ENCODE peak calls at places on chromosome 16, in four cellular contexts. U is H9, J is IMR-90, N is H1. B is an unnamed sample.

GRCh38 chr16:81517630-81518438 is 73.2 kb downstream of the CMIP start:
- DNase-seq in N (no peak), J (peak), U (no peak), B (peak)

GRCh38 chr16:73213761-73214480 is 166.0 kb upstream of the ZFHX3 start:
- DNase-seq in N (no peak), U (no peak), J (peak), B (no peak)

GRCh38 chr16:86513471-86514277 is 3.3 kb downstream of the FOXF1 start:
- DNase-seq in U (no peak), N (no peak), J (no peak), B (peak)

GRCh38 chr16:77359065-77359502 is 75.8 kb downstream of the ADAMTS18 start:
- DNase-seq in J (peak), N (no peak), U (no peak), B (no peak)

GRCh38 chr16:88703486-88704309 is 2.5 kb downstream of the RNF166 start:
- DNase-seq in U (no peak), N (no peak), J (no peak), B (no peak)

GRCh38 chr16:8505327-8505991 is 84.9 kb downstream of the TMEM114 start:
- DNase-seq in U (no peak), N (no peak), J (no peak), B (peak)

GRCh38 chr16:55662641-55663040 is 6.9 kb downstream of the SLC6A2 start:
- DNase-seq in J (no peak), U (no peak), N (no peak), B (peak)

GRCh38 chr16:86389566-86390328 is 120.6 kb upstream of the FOXF1 start:
- DNase-seq in J (no peak), U (no peak), N (no peak), B (no peak)

GRCh38 chr16:86455116-86455515 is 55.2 kb upstream of the FOXF1 start:
- DNase-seq in N (no peak), U (no peak), J (peak), B (no peak)

GRCh38 chr16:86533942-86534341 is 21.1 kb downstream of the MTHFSD start:
- DNase-seq in N (no peak), J (no peak), U (no peak), B (no peak)

GRCh38 chr16:31219154-31219741 is 2.3 kb upstream of the PYDC1 start:
- DNase-seq in J (no peak), U (no peak), N (no peak), B (no peak)

GRCh38 chr16:66044616-66045015 is 321.9 kb upstream of the CDH5 start:
- DNase-seq in J (no peak), U (no peak), N (no peak), B (no peak)

GRCh38 chr16:47142469-47143328 is 1.0 kb downstream of the NETO2 start:
- DNase-seq in U (peak), N (no peak), J (peak), B (peak)

GRCh38 chr16:67892375-67892774 is 679 bp upstream of the PSKH1 start:
- DNase-seq in J (no peak), U (no peak), N (no peak), B (no peak)

GRCh38 chr16:83438326-83438725 is 369.5 kb upstream of the HSBP1 start:
- DNase-seq in U (no peak), N (no peak), J (no peak), B (no peak)

GRCh38 chr16:73033271-73033998 is 14.5 kb downstream of the ZFHX3 start:
- DNase-seq in U (peak), N (no peak), J (no peak), B (peak)

GRCh38 chr16:58709338-58709737 is 24.8 kb upstream of the SLC38A7 start:
- DNase-seq in U (no peak), J (no peak), N (no peak), B (no peak)

GRCh38 chr16:87602005-87602790 is at the start of gene JPH3:
- DNase-seq in J (no peak), U (peak), N (peak), B (peak)

GRCh38 chr16:27639588-27640276 is 89.8 kb downstream of the KATNIP start:
- DNase-seq in U (peak), J (peak), N (no peak), B (peak)

GRCh38 chr16:17296412-17296811 is 174.3 kb downstream of the XYLT1 start:
- DNase-seq in U (no peak), N (no peak), J (no peak), B (peak)

GRCh38 chr16:77514500-77515225 is 79.8 kb upstream of the ADAMTS18 start:
- DNase-seq in N (no peak), U (no peak), J (no peak), B (no peak)

GRCh38 chr16:81189100-81189664 is 49.3 kb upstream of the BCO1 start:
- DNase-seq in N (no peak), J (peak), U (no peak), B (no peak)

DNA sequence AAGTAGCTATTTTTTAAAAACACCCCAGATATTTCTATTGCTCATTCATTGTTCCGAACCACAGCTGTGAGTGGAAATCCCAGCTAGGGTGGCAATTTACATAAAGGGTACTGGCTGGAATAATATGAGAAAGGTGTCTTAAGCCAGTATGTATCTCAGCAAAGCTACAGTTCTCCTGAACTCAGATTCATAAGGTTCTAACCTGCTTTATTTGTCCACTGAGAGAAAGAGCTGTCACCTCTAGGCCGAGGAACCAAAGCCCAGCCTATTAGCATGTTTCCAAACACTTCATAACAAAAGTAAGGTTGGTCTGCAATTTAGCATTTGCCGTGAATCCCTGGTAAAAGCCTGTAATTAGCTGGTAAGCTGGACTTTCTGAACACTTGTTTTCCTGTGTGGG is 57.0 kb upstream of the CLEC19A start:
- DNase-seq in U (no peak), N (no peak), J (no peak), B (no peak)
- H3K56ac ChIP-seq in U (no peak), N (no peak), J (no peak), B (no peak)

GRCh38 chr16:53457670-53458069 is 23.4 kb downstream of the RBL2 start:
- DNase-seq in J (no peak), N (no peak), U (no peak), B (peak)
- H3K4me2 ChIP-seq in J (no peak), N (no peak), U (no peak), B (no peak)

GRCh38 chr16:1439058-1439698 is 5.2 kb downstream of the CCDC154 start:
- DNase-seq in U (no peak), J (no peak), N (no peak), B (no peak)

GRCh38 chr16:1436731-1437355 is 6.0 kb downstream of the PERCC1 start:
- DNase-seq in N (no peak), J (no peak), U (no peak), B (no peak)

GRCh38 chr16:1437606-1438005 is 6.7 kb downstream of the PERCC1 start:
- DNase-seq in U (no peak), J (no peak), N (no peak), B (no peak)

GRCh38 chr16:1435921-1436697 is 5.2 kb downstream of the PERCC1 start:
- DNase-seq in N (no peak), U (peak), J (no peak), B (peak)

DNA sequence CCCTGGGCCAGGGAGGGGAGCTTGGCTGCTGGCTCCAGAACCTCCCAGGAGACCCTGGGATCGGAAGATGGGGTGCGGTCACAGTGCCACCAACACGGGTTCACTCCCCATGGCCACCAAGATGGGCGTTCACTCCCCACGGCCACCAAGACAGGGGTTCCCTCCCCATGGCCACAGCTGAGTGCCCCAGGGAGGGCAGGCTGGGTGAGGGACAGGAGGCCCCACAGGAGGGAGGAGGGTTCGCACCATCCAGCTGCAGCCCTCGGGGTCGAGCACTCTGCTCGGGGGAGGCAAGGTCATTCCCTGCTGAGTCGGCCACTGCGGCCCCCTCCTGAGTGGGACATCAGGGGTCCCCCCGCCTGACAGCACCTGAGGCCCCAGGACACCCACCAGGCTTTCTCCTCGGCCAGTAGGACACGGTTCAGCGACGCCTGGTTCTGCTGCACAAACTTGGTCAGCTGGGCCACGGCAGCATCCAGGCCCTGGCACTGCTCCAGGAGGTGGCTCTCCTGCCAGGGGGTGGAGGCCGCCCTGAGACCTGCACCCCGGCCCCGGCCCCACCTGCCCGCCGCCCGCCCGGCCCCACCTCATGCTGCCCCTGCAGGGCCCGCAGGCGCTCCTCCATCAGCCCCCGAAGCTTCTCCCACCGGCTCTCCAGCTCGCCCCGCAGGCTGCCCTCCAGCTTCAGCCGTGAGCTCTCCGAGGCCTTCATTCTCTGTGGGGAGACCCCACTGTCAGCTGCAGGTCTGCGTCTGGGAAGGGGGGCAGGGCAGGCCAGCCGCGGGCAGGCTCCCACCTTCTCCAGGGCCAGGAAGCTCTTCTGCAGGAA is 5.9 kb downstream of the CCDC154 start:
- DNase-seq in U (no peak), J (no peak), N (no peak), B (no peak)
- H3K56ac ChIP-seq in U (no peak), J (no peak), N (no peak), B (no peak)

DNA sequence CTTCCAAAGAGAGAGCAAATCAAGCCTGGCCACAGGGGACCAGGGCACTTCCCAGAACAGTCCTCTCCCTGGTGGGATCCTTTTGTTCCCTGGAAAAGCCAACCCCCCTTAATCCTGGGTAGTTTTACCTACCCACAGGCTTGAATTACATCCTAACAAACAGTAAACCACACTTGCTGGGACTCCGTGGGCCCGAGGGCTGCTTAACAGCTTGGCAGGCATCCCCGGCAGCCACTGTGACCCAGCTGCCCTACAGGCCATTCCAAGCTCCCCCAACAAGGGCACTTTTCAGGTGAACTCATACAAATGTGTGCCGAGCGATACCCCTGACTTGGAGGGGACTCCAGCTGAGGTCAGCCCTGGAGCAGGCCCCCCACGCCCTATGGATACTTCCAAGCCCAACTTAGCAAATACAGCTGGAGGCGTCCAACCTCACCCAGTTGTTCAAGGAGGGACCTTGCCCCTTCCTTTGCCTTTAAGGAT is 26.4 kb downstream of the ADCY9 start:
- DNase-seq in N (no peak), J (no peak), U (no peak), B (no peak)
- H3K4me2 ChIP-seq in N (no peak), J (no peak), U (no peak), B (no peak)

GRCh38 chr16:29986931-29987330 is 8.5 kb downstream of the HIRIP3 start:
- DNase-seq in J (no peak), U (no peak), N (no peak), B (no peak)
- H3K56ac ChIP-seq in J (no peak), U (no peak), N (no peak), B (no peak)

GRCh38 chr16:75762746-75763145 is 36.5 kb upstream of the CPHXL start:
- DNase-seq in N (no peak), U (no peak), J (no peak), B (no peak)

GRCh38 chr16:75761111-75761510 is 34.8 kb upstream of the CPHXL start:
- DNase-seq in U (no peak), J (peak), N (no peak), B (peak)

GRCh38 chr16:75754126-75754525 is 27.8 kb upstream of the CPHXL start:
- DNase-seq in N (no peak), U (no peak), J (peak), B (no peak)

GRCh38 chr16:75760018-75760519 is 33.8 kb upstream of the CPHXL start:
- DNase-seq in N (no peak), U (no peak), J (no peak), B (no peak)

DNA sequence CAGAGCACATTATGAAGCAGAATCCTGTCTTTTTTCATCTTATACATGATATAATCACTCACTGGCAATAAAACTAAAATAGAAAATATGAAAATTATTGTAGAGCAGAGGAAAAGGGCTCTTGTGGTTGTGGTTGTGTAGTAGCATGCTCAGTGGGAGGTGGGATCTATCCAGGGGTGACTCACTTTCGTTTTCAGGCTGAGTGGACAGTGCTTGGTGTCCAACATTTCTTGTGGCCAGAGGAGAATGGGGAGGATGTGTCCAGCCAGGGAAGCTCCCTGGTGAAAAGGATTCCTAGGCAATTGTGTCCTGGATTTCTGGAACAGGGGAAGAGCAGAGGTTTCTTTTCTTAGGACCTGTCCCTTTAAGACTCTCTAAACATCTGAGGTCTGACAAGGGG is 31.9 kb upstream of the CPHXL start:
- DNase-seq in N (no peak), J (peak), U (no peak), B (no peak)
- H3K4me2 ChIP-seq in N (no peak), J (no peak), U (no peak), B (no peak)

B was measured in mesendoderm.